ENCODE peak calls at places on chromosome 4, in seven cellular contexts. One of them, this sample, is unnamed.
A peak's percentile ranks its signal among the peaks of the same experiment; 100 is the strongest.

GRCh38 chr4:94372579-94372978 is 29.9 kb upstream of the HPGDS start:
- DNase-seq in H9: no peak
- DNase-seq in H1: no peak
- DNase-seq in trophoblast cell: no peak
- DNase-seq in mesenchymal stem cell: no peak
- DNase-seq in neuronal stem cell: no peak
- DNase-seq in IMR-90: no peak
- DNase-seq in this sample: no peak

GRCh38 chr4:155974957-155975356 is 21.3 kb upstream of the CTSO start:
- DNase-seq in mesenchymal stem cell: no peak
- DNase-seq in neuronal stem cell: no peak
- DNase-seq in H1: no peak
- DNase-seq in IMR-90: no peak
- DNase-seq in trophoblast cell: no peak
- DNase-seq in H9: no peak
- DNase-seq in this sample: no peak

GRCh38 chr4:108042927-108043326 is 53.2 kb downstream of the HADH start:
- DNase-seq in trophoblast cell: no peak
- DNase-seq in H9: no peak
- DNase-seq in mesenchymal stem cell: no peak
- DNase-seq in H1: no peak
- DNase-seq in neuronal stem cell: no peak
- DNase-seq in IMR-90: no peak
- DNase-seq in this sample: no peak

GRCh38 chr4:55397521-55398321 is 2.0 kb downstream of the TMEM165 start:
- DNase-seq in mesenchymal stem cell: peak; percentile 96
- DNase-seq in H9: no peak
- DNase-seq in neuronal stem cell: no peak
- DNase-seq in trophoblast cell: peak; percentile 86
- DNase-seq in H1: no peak
- DNase-seq in IMR-90: peak; percentile 90
- DNase-seq in this sample: peak; percentile 25

GRCh38 chr4:139564502-139564901 is 8.5 kb upstream of the SETD7 start:
- DNase-seq in H1: no peak
- DNase-seq in mesenchymal stem cell: no peak
- DNase-seq in IMR-90: no peak
- DNase-seq in H9: no peak
- DNase-seq in trophoblast cell: no peak
- DNase-seq in neuronal stem cell: no peak
- DNase-seq in this sample: peak; percentile 57

GRCh38 chr4:168604496-168605373 is 107.9 kb downstream of the PALLD start:
- DNase-seq in IMR-90: peak; percentile 87
- DNase-seq in neuronal stem cell: peak; percentile 84
- DNase-seq in mesenchymal stem cell: peak; percentile 84
- DNase-seq in H9: no peak
- DNase-seq in H1: no peak
- DNase-seq in trophoblast cell: peak; percentile 85
- DNase-seq in this sample: peak; percentile 90

GRCh38 chr4:16967722-16968121 is 69.3 kb upstream of the LDB2 start:
- DNase-seq in neuronal stem cell: no peak
- DNase-seq in IMR-90: peak; percentile 10
- DNase-seq in H1: no peak
- DNase-seq in mesenchymal stem cell: no peak
- DNase-seq in trophoblast cell: no peak
- DNase-seq in H9: no peak
- DNase-seq in this sample: peak; percentile 11

GRCh38 chr4:80035336-80035735 is 37.7 kb downstream of the ANTXR2 start:
- DNase-seq in trophoblast cell: no peak
- DNase-seq in IMR-90: no peak
- DNase-seq in mesenchymal stem cell: no peak
- DNase-seq in neuronal stem cell: no peak
- DNase-seq in H1: no peak
- DNase-seq in H9: no peak
- DNase-seq in this sample: peak; percentile 34

GRCh38 chr4:79197275-79198009 is 128.4 kb downstream of the NAA11 start:
- DNase-seq in trophoblast cell: no peak
- DNase-seq in IMR-90: no peak
- DNase-seq in H9: no peak
- DNase-seq in mesenchymal stem cell: no peak
- DNase-seq in H1: no peak
- DNase-seq in neuronal stem cell: no peak
- DNase-seq in this sample: no peak

DNA sequence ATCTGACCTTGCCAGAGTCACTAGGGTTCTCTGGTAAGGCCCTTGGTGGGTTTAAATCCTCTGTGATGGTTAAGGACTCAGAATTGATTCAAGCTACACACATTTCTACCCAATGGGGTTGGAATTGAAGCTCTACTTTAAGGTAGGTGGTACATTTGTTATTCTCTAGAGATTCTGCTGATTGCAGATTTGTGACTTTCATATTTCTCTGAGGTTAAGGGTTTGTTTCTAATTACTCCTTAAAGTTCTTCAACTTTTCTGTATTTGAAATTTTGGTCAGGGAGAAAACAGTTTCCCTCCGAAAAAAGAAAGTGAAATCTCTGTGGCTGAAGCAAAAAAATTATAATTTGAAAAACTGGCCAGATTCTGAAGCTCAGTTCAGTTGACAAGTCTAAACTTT is 25.8 kb upstream of the USP46 start:
- DNase-seq in IMR-90: no peak
- DNase-seq in H1: no peak
- DNase-seq in mesenchymal stem cell: no peak
- DNase-seq in trophoblast cell: no peak
- DNase-seq in H9: no peak
- DNase-seq in neuronal stem cell: no peak
- DNase-seq in this sample: no peak
- H3K4ac ChIP-seq in IMR-90: no peak overlapping the region
- H3K4ac ChIP-seq in H1: no peak overlapping the region
- H3K4ac ChIP-seq in mesenchymal stem cell: no peak overlapping the region
- H3K4ac ChIP-seq in trophoblast cell: no peak overlapping the region
- H3K4ac ChIP-seq in H9: no peak overlapping the region
- H3K4ac ChIP-seq in neuronal stem cell: no peak overlapping the region
- H3K4ac ChIP-seq in this sample: no peak overlapping the region

DNA sequence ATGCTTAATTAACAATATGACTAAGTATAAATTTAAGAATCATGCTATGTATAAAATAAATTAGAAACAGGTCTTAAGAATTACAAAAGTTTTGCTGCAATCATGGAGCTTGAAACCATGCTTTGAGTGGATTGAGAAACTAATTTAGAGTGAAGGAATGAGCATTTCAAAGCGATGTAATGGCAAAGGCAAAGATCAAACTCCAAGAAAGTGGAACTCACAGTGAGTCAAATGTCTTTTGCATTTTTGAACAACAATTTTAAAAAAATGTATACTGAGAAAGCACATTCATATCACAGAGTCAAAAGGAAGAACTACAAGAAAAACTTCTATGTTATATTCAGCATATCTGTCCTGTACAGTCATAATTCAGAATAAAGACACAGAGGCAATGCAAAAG is 6.6 kb downstream of the GPRIN3 start:
- DNase-seq in IMR-90: no peak
- DNase-seq in mesenchymal stem cell: no peak
- DNase-seq in neuronal stem cell: no peak
- DNase-seq in H1: no peak
- DNase-seq in H9: no peak
- DNase-seq in trophoblast cell: no peak
- DNase-seq in this sample: no peak
- H3K79me1 ChIP-seq in IMR-90: no peaks in the 10 kb centered on the region
- H3K79me1 ChIP-seq in mesenchymal stem cell: no peaks in the 10 kb centered on the region
- H3K79me1 ChIP-seq in neuronal stem cell: no peaks in the 10 kb centered on the region
- H3K79me1 ChIP-seq in H1: no peaks in the 10 kb centered on the region
- H3K79me1 ChIP-seq in H9: no peaks in the 10 kb centered on the region
- H3K79me1 ChIP-seq in trophoblast cell: no peaks in the 10 kb centered on the region
- H3K79me1 ChIP-seq in this sample: no peaks in the 10 kb centered on the region

DNA sequence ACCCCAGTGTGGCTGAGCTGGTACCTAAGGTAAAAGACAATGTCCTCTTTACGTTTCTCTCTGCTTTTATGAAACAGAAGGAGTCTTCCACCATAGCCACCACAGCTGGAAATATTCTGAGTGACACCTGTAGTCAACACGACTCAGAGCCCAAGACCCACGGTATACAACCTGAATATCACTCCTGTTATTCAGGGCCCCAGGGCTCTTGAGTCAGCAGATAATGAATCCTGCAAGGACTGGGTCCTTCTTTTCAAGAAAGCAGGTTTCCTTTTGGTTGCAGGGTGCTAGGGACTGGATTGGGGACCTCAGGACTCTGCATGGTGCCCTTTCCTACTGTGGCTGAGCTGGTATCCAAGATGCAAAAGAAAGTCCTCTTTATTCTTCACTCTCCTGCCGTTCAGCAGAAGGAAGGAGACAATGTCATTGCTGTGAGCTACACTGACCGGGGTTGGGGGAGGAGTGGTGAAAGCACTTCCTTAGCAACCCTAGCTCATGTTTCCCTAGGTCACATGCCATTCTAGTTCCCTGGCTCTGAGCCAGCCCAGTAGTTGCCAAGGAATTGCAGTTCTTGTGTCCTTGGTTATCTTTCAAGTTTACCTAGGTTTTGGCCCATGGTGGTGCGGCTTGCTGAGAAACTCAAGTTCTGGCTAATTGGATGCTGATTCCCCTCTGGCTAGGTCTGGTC is 23.7 kb upstream of the UNC5C start:
- DNase-seq in H1: peak; percentile 41
- DNase-seq in mesenchymal stem cell: peak; percentile 79
- DNase-seq in H9: peak; percentile 53
- DNase-seq in neuronal stem cell: no peak
- DNase-seq in trophoblast cell: peak; percentile 7
- DNase-seq in IMR-90: no peak
- DNase-seq in this sample: peak; percentile 85
- H3K4ac ChIP-seq in H1: no peak overlapping the region
- H3K4ac ChIP-seq in mesenchymal stem cell: no peak overlapping the region
- H3K4ac ChIP-seq in H9: no peak overlapping the region
- H3K4ac ChIP-seq in neuronal stem cell: no peak overlapping the region
- H3K4ac ChIP-seq in trophoblast cell: no peak overlapping the region
- H3K4ac ChIP-seq in IMR-90: no peak overlapping the region
- H3K4ac ChIP-seq in this sample: no peak overlapping the region

GRCh38 chr4:143344774-143345173 is 8.1 kb downstream of the GAB1 start:
- DNase-seq in mesenchymal stem cell: no peak
- DNase-seq in trophoblast cell: peak; percentile 76
- DNase-seq in H1: no peak
- DNase-seq in IMR-90: no peak
- DNase-seq in neuronal stem cell: no peak
- DNase-seq in H9: no peak
- DNase-seq in this sample: no peak
- H3K79me1 ChIP-seq in mesenchymal stem cell: peaks cover 15% of the 10 kb centered on the region
- H3K79me1 ChIP-seq in trophoblast cell: peaks cover 5% of the 10 kb centered on the region
- H3K79me1 ChIP-seq in H1: peaks cover 4% of the 10 kb centered on the region
- H3K79me1 ChIP-seq in IMR-90: peaks cover 34% of the 10 kb centered on the region
- H3K79me1 ChIP-seq in neuronal stem cell: no peaks in the 10 kb centered on the region
- H3K79me1 ChIP-seq in H9: no peaks in the 10 kb centered on the region
- H3K79me1 ChIP-seq in this sample: peaks cover 5% of the 10 kb centered on the region